ENCODE peak calls at places on chromosomes 11 and 22, in eight cellular contexts. H, Q, D, R, A, F, P and G are unnamed samples.

GRCh38 chr11:69707156-69707555 is 3.3 kb upstream of the FGF19 start:
- DNase-seq in P (no peak), A (no peak), F (no peak), D (peak; percentile 57), H (no peak), R (peak; percentile 65), Q (no peak), G (peak; percentile 90)

GRCh38 chr11:69086152-69086551 is 37.4 kb downstream of the TPCN2 start:
- DNase-seq in R (peak; percentile 64), D (no peak), Q (no peak), F (no peak), A (peak; percentile 31), H (no peak), P (no peak), G (no peak)

GRCh38 chr11:72203163-72203562 is 11.2 kb downstream of the FOLR1 start:
- DNase-seq in R (no peak), H (no peak), P (no peak), Q (no peak), D (no peak), A (no peak), F (no peak), G (no peak)

GRCh38 chr22:50014655-50015401 is 2.3 kb upstream of the IL17REL start:
- DNase-seq in P (peak; percentile 65), R (peak; percentile 40), D (no peak), Q (no peak), H (no peak), F (peak; percentile 46), A (peak; percentile 51), G (no peak)

GRCh38 chr11:68552542-68552941 is 92.0 kb downstream of the PPP6R3 start:
- DNase-seq in A (no peak), P (no peak), F (no peak), Q (no peak), H (no peak), D (no peak), R (no peak), G (no peak)

GRCh38 chr11:110431212-110432073 is 1.7 kb downstream of the FDX1 start:
- DNase-seq in A (peak; percentile 2), Q (peak; percentile 31), D (no peak), H (no peak), R (no peak), P (peak; percentile 58), F (no peak), G (peak; percentile 25)

GRCh38 chr11:132022718-132023117 is 652.3 kb downstream of the NTM start:
- DNase-seq in A (no peak), F (no peak), P (no peak), Q (peak; percentile 81), R (no peak), D (no peak), H (no peak), G (no peak)

GRCh38 chr22:31556627-31557203 is 60.4 kb downstream of the SFI1 start:
- DNase-seq in P (no peak), Q (peak; percentile 46), F (peak; percentile 52), R (peak; percentile 60), D (no peak), A (peak; percentile 43), H (peak; percentile 6), G (peak; percentile 11)

GRCh38 chr11:62680825-62681240 is 2.0 kb upstream of the UBXN1 start:
- DNase-seq in R (peak; percentile 49), A (peak; percentile 51), P (peak; percentile 95), Q (peak; percentile 87), F (peak; percentile 78), D (no peak), H (peak; percentile 67), G (peak; percentile 57)

GRCh38 chr11:77172666-77172982 is 44.6 kb downstream of the MYO7A start:
- DNase-seq in H (no peak), A (peak; percentile 54), Q (peak; percentile 5), P (no peak), F (no peak), R (no peak), D (no peak), G (no peak)

GRCh38 chr11:5620606-5621521 is 3.9 kb upstream of the TRIM34 start:
- DNase-seq in Q (peak; percentile 95), H (no peak), F (peak; percentile 73), A (no peak), P (peak; percentile 91), D (no peak), R (no peak), G (peak; percentile 84)

GRCh38 chr11:8265681-8266241 is 2.1 kb upstream of the LMO1 start:
- DNase-seq in A (peak; percentile 78), D (no peak), R (peak; percentile 67), H (no peak), P (peak; percentile 79), Q (no peak), F (no peak), G (no peak)

GRCh38 chr11:14969922-14970323 is 2.2 kb downstream of the CALCA start:
- DNase-seq in P (peak; percentile 39), H (peak; percentile 15), A (peak; percentile 86), D (no peak), F (peak; percentile 69), Q (peak; percentile 7), R (peak; percentile 86), G (no peak)

GRCh38 chr11:103202048-103202651 is 92.9 kb downstream of the DYNC2H1 start:
- DNase-seq in P (peak; percentile 8), A (peak; percentile 29), F (peak; percentile 43), R (peak; percentile 62), H (peak; percentile 22), Q (peak; percentile 63), D (no peak), G (peak; percentile 17)

GRCh38 chr11:93908689-93909088 is 58.3 kb upstream of the VSTM5 start:
- DNase-seq in Q (peak; percentile 91), R (peak; percentile 19), D (peak; percentile 52), H (no peak), P (peak; percentile 76), F (no peak), A (no peak), G (peak; percentile 76)

GRCh38 chr11:65766535-65766934 is 14.2 kb downstream of the AP5B1 start:
- DNase-seq in H (no peak), R (no peak), D (no peak), A (no peak), Q (peak; percentile 6), F (no peak), P (peak; percentile 80), G (peak; percentile 33)
- H2AFZ ChIP-seq in H (no peak overlapping the region), R (no peak overlapping the region), D (no peak overlapping the region), A (no peak overlapping the region), Q (no peak overlapping the region), F (no peak overlapping the region), P (no peak overlapping the region), G (no peak overlapping the region)

GRCh38 chr11:34869425-34869824 is 46.8 kb downstream of the APIP start:
- DNase-seq in R (peak; percentile 78), A (peak; percentile 30), D (no peak), Q (no peak), H (no peak), P (no peak), F (no peak), G (no peak)
- TF ChIP-seq CTCF in R (peak; percentile 47), A (peak; percentile 38), D (peak; percentile 6), Q (no peak), H (peak; percentile 56), P (peak; percentile 29), F (no peak), G (peak; percentile 7)

GRCh38 chr22:37345863-37346514 is 63.7 kb downstream of the CYTH4 start:
- DNase-seq in R (no peak), D (no peak), A (no peak), P (peak; percentile 98), H (no peak), Q (peak; percentile 97), F (peak; percentile 41), G (peak; percentile 65)

GRCh38 chr22:37342065-37342464 is 59.8 kb downstream of the CYTH4 start:
- DNase-seq in H (no peak), Q (no peak), A (no peak), R (no peak), D (no peak), P (peak; percentile 70), F (no peak), G (no peak)

GRCh38 chr22:37343863-37344734 is 61.8 kb downstream of the CYTH4 start:
- DNase-seq in D (no peak), H (no peak), A (no peak), F (no peak), Q (no peak), P (peak; percentile 81), R (no peak), G (no peak)

GRCh38 chr22:37344735-37345462 is 62.6 kb downstream of the CYTH4 start:
- DNase-seq in D (no peak), Q (no peak), F (no peak), P (peak; percentile 84), A (no peak), H (no peak), R (no peak), G (no peak)

GRCh38 chr22:37343343-37343742 is 61.0 kb downstream of the CYTH4 start:
- DNase-seq in H (no peak), R (no peak), Q (no peak), F (no peak), P (no peak), A (no peak), D (no peak), G (no peak)
- H3K27me3 ChIP-seq in H (no peaks in the 10 kb centered on the region), R (no peaks in the 10 kb centered on the region), Q (peaks cover 14% of the 10 kb centered on the region), F (no peaks in the 10 kb centered on the region), P (peaks cover 26% of the 10 kb centered on the region), A (peaks cover 8% of the 10 kb centered on the region), D (peaks cover 31% of the 10 kb centered on the region), G (no peaks in the 10 kb centered on the region)

GRCh38 chr11:12331239-12331874 is 46.0 kb upstream of the PARVA start:
- DNase-seq in P (no peak), F (peak; percentile 92), R (peak; percentile 96), D (peak; percentile 35), H (peak; percentile 72), A (peak; percentile 95), Q (peak; percentile 88), G (peak; percentile 70)
- H2AFZ ChIP-seq in P (peak overlapping the region; percentile 26), F (no peak overlapping the region), R (no peak overlapping the region), D (no peak overlapping the region), H (no peak overlapping the region), A (peak overlapping the region; percentile 50), Q (no peak overlapping the region), G (no peak overlapping the region)

DNA sequence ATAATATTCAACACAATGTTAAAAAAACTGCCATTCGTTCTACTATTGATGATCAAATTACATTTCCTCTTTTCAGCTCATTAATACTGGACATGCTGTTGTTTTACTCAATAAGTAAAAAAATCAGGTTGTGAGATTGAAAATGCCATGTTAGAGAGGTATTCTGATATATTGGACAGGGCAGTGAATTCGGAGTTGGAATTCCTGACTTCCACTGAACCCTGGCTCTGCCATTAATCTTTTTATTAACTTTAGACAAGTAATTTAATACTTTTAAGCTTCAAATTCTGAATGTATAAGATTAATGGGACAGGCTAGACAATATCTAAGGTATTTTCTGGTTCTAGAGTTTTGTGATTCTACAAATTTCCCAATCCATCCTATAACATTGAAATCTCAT is 12.2 kb upstream of the NOX4 start:
- DNase-seq in H (no peak), F (no peak), R (no peak), A (no peak), Q (no peak), P (no peak), D (no peak), G (no peak)
- TF ChIP-seq CTCF in H (no peak), F (no peak), R (no peak), A (no peak), Q (no peak), P (no peak), D (no peak), G (no peak)

GRCh38 chr22:44801476-44801875 is 49.1 kb downstream of the ARHGAP8 start:
- DNase-seq in Q (no peak), D (no peak), H (no peak), F (no peak), R (no peak), P (peak; percentile 29), A (no peak), G (no peak)
- H3K27me3 ChIP-seq in Q (peaks cover 64% of the 10 kb centered on the region), D (no peaks in the 10 kb centered on the region), H (no peaks in the 10 kb centered on the region), F (no peaks in the 10 kb centered on the region), R (no peaks in the 10 kb centered on the region), P (peaks cover 9% of the 10 kb centered on the region), A (no peaks in the 10 kb centered on the region), G (no peaks in the 10 kb centered on the region)

GRCh38 chr22:38881464-38881871 is 9.5 kb upstream of the CBX6 start:
- DNase-seq in D (no peak), Q (peak; percentile 81), A (no peak), H (no peak), R (no peak), F (no peak), P (peak; percentile 86), G (no peak)
- H2AFZ ChIP-seq in D (no peak overlapping the region), Q (peak overlapping the region; percentile 77), A (no peak overlapping the region), H (no peak overlapping the region), R (no peak overlapping the region), F (no peak overlapping the region), P (peak overlapping the region; percentile 90), G (no peak overlapping the region)